ENCODE peak calls at places on chromosomes 4 and X, in six cellular contexts. One of them, this sample, is unnamed.

GRCh38 chrX:45850775-45851433 is 650.2 kb upstream of the DIPK2B start:
- DNase-seq in astrocyte: peak; percentile 25
- DNase-seq in Calu3: peak; percentile 36
- DNase-seq in HCT116: no peak
- DNase-seq in prostate gland: peak; percentile 19
- DNase-seq in CD8-positive, alpha-beta T cell: peak; percentile 55
- DNase-seq in this sample: no peak

GRCh38 chrX:2627272-2627867 is 63.7 kb upstream of the CD99 start:
- DNase-seq in Calu3: peak; percentile 35
- DNase-seq in astrocyte: peak; percentile 14
- DNase-seq in prostate gland: peak; percentile 17
- DNase-seq in HCT116: peak; percentile 44
- DNase-seq in CD8-positive, alpha-beta T cell: peak; percentile 57
- DNase-seq in this sample: peak; percentile 30

GRCh38 chr4:101806914-101807313 is 16.4 kb downstream of the BANK1 start:
- DNase-seq in astrocyte: no peak
- DNase-seq in CD8-positive, alpha-beta T cell: no peak
- DNase-seq in HCT116: no peak
- DNase-seq in Calu3: no peak
- DNase-seq in prostate gland: no peak
- DNase-seq in this sample: no peak

GRCh38 chr4:147599206-147599605 is 18.0 kb upstream of the TMEM184C start:
- DNase-seq in HCT116: no peak
- DNase-seq in Calu3: no peak
- DNase-seq in CD8-positive, alpha-beta T cell: no peak
- DNase-seq in astrocyte: no peak
- DNase-seq in prostate gland: no peak
- DNase-seq in this sample: no peak

GRCh38 chrX:43166874-43167273 is 388.9 kb upstream of the PPP1R2C start:
- DNase-seq in astrocyte: no peak
- DNase-seq in CD8-positive, alpha-beta T cell: no peak
- DNase-seq in Calu3: no peak
- DNase-seq in prostate gland: no peak
- DNase-seq in HCT116: no peak
- DNase-seq in this sample: no peak

GRCh38 chrX:40877869-40878268 is 142.5 kb upstream of the MED14 start:
- DNase-seq in astrocyte: no peak
- DNase-seq in HCT116: peak; percentile 3
- DNase-seq in CD8-positive, alpha-beta T cell: no peak
- DNase-seq in prostate gland: no peak
- DNase-seq in Calu3: peak; percentile 8
- DNase-seq in this sample: no peak

GRCh38 chr4:145014365-145014764 is 83.6 kb downstream of the ANAPC10 start:
- DNase-seq in HCT116: no peak
- DNase-seq in astrocyte: no peak
- DNase-seq in prostate gland: no peak
- DNase-seq in Calu3: no peak
- DNase-seq in CD8-positive, alpha-beta T cell: no peak
- DNase-seq in this sample: no peak

GRCh38 chr4:77157859-77158486 is 966 bp downstream of the CCNG2 start:
- DNase-seq in prostate gland: peak; percentile 88
- DNase-seq in HCT116: peak; percentile 51
- DNase-seq in astrocyte: peak; percentile 74
- DNase-seq in CD8-positive, alpha-beta T cell: peak; percentile 81
- DNase-seq in Calu3: peak; percentile 87
- DNase-seq in this sample: peak; percentile 94

DNA sequence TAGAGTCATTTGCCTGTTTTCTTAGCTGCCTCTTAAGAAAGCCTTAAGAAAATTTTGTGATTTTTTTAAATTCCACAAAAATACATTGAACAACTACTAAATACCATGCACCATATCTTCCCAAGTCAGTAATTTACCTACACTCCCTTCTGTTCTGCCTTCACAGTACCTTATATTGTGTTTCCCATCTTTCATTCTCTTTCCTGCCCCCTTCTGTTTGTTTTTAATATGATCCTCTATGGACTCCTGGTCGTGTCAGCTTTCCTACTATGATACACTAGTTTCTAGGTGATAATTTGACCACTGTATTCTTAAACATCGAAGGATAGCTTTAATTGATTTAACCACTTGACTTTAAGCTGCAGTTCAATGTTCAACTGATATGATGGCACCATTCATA is 297.7 kb upstream of the HAND2 start:
- DNase-seq in Calu3: no peak
- DNase-seq in CD8-positive, alpha-beta T cell: no peak
- DNase-seq in astrocyte: no peak
- DNase-seq in HCT116: peak; percentile 4
- DNase-seq in prostate gland: no peak
- DNase-seq in this sample: no peak
- TF ChIP-seq CTCF in Calu3: no peak
- TF ChIP-seq CTCF in CD8-positive, alpha-beta T cell: no peak
- TF ChIP-seq CTCF in astrocyte: no peak
- TF ChIP-seq CTCF in HCT116: no peak
- TF ChIP-seq CTCF in prostate gland: no peak
- TF ChIP-seq CTCF in this sample: no peak

GRCh38 chrX:151513472-151513871 is 50.0 kb upstream of the PASD1 start:
- DNase-seq in astrocyte: no peak
- DNase-seq in HCT116: no peak
- DNase-seq in Calu3: no peak
- DNase-seq in prostate gland: no peak
- DNase-seq in CD8-positive, alpha-beta T cell: no peak
- DNase-seq in this sample: no peak

GRCh38 chrX:151516538-151517187 is 46.8 kb upstream of the PASD1 start:
- DNase-seq in Calu3: no peak
- DNase-seq in astrocyte: no peak
- DNase-seq in prostate gland: no peak
- DNase-seq in CD8-positive, alpha-beta T cell: no peak
- DNase-seq in HCT116: no peak
- DNase-seq in this sample: no peak

GRCh38 chrX:151515233-151515632 is 48.2 kb upstream of the PASD1 start:
- DNase-seq in CD8-positive, alpha-beta T cell: no peak
- DNase-seq in astrocyte: no peak
- DNase-seq in HCT116: no peak
- DNase-seq in Calu3: no peak
- DNase-seq in prostate gland: no peak
- DNase-seq in this sample: no peak

GRCh38 chrX:151517421-151517820 is 46.1 kb upstream of the PASD1 start:
- DNase-seq in Calu3: no peak
- DNase-seq in astrocyte: no peak
- DNase-seq in CD8-positive, alpha-beta T cell: no peak
- DNase-seq in prostate gland: no peak
- DNase-seq in HCT116: no peak
- DNase-seq in this sample: no peak
- TF ChIP-seq CTCF in Calu3: no peak
- TF ChIP-seq CTCF in astrocyte: no peak
- TF ChIP-seq CTCF in CD8-positive, alpha-beta T cell: no peak
- TF ChIP-seq CTCF in prostate gland: no peak
- TF ChIP-seq CTCF in HCT116: no peak
- TF ChIP-seq CTCF in this sample: no peak

GRCh38 chr4:2402053-2402452 is 16.4 kb downstream of the ZFYVE28 start:
- DNase-seq in astrocyte: peak; percentile 10
- DNase-seq in CD8-positive, alpha-beta T cell: no peak
- DNase-seq in Calu3: no peak
- DNase-seq in HCT116: no peak
- DNase-seq in prostate gland: peak; percentile 67
- DNase-seq in this sample: peak; percentile 78
- TF ChIP-seq CTCF in astrocyte: no peak
- TF ChIP-seq CTCF in CD8-positive, alpha-beta T cell: no peak
- TF ChIP-seq CTCF in Calu3: no peak
- TF ChIP-seq CTCF in HCT116: no peak
- TF ChIP-seq CTCF in prostate gland: no peak
- TF ChIP-seq CTCF in this sample: no peak

DNA sequence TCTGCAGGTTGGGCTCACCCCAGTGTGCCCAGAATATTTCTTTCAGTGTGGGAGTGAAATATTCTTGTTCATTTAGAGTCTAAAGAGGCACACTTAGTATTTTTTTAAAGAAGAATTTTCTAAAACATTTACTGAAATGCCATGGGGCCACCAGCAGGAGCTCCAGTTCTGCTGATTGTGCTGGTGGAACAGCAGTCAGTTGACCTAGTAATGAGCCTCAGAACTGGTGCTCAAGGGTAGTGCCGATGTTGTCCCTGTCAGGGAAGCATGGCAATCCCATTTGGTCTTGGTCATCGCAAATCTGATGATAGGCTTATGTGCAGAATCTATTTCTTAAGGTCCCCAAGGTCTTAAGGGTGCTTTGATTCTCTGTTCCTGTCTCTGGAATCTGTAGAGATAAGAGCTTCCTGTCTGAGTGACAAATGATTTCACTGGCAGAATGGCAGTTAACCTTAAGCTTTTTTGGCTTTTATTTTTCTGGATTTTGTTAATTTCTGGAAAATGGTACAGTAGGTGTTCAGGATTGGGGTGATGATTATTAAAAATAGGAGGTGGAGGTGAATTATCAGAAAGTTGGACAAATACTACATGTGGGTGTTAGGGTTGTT is 31.3 kb downstream of the JADE1 start:
- DNase-seq in astrocyte: no peak
- DNase-seq in CD8-positive, alpha-beta T cell: no peak
- DNase-seq in prostate gland: no peak
- DNase-seq in HCT116: no peak
- DNase-seq in Calu3: no peak
- DNase-seq in this sample: no peak
- TF ChIP-seq CTCF in astrocyte: no peak
- TF ChIP-seq CTCF in CD8-positive, alpha-beta T cell: no peak
- TF ChIP-seq CTCF in prostate gland: no peak
- TF ChIP-seq CTCF in HCT116: no peak
- TF ChIP-seq CTCF in Calu3: no peak
- TF ChIP-seq CTCF in this sample: no peak

GRCh38 chr4:133096972-133097371 is 52.1 kb upstream of the PCDH10 start:
- DNase-seq in CD8-positive, alpha-beta T cell: no peak
- DNase-seq in Calu3: no peak
- DNase-seq in HCT116: no peak
- DNase-seq in astrocyte: no peak
- DNase-seq in prostate gland: no peak
- DNase-seq in this sample: no peak

DNA sequence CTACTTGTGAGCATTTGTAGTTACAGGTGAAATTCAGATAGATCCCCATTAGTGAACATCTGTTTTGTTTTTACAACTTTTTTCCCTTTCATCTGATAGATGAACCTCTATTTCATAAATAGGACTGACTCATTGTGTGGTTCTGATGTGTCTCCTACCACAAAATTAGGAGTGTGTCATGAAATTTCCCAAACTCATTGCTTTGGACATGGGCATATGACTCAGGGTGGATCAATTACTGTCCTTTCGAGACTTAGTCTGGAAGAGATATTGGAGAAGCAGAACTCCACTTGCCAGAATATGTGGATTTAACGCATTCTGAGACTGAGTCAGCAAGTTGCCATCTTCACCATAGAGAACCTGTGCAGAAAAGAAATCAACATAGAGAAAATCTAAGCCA is 53.5 kb upstream of the PCDH10 start:
- DNase-seq in Calu3: no peak
- DNase-seq in HCT116: no peak
- DNase-seq in prostate gland: no peak
- DNase-seq in astrocyte: peak; percentile 71
- DNase-seq in CD8-positive, alpha-beta T cell: no peak
- DNase-seq in this sample: no peak
- TF ChIP-seq CTCF in Calu3: no peak
- TF ChIP-seq CTCF in HCT116: no peak
- TF ChIP-seq CTCF in prostate gland: no peak
- TF ChIP-seq CTCF in astrocyte: no peak
- TF ChIP-seq CTCF in CD8-positive, alpha-beta T cell: no peak
- TF ChIP-seq CTCF in this sample: no peak

GRCh38 chrX:105975382-105975781 is 63.1 kb downstream of the SERPINA7 start:
- DNase-seq in HCT116: peak; percentile 12
- DNase-seq in Calu3: no peak
- DNase-seq in prostate gland: no peak
- DNase-seq in CD8-positive, alpha-beta T cell: no peak
- DNase-seq in astrocyte: no peak
- DNase-seq in this sample: peak; percentile 6
- TF ChIP-seq CTCF in HCT116: peak; percentile 29
- TF ChIP-seq CTCF in Calu3: no peak
- TF ChIP-seq CTCF in prostate gland: no peak
- TF ChIP-seq CTCF in CD8-positive, alpha-beta T cell: no peak
- TF ChIP-seq CTCF in astrocyte: no peak
- TF ChIP-seq CTCF in this sample: no peak

GRCh38 chrX:48827654-48827968 is 1.3 kb downstream of the ERAS start:
- DNase-seq in HCT116: no peak
- DNase-seq in prostate gland: no peak
- DNase-seq in astrocyte: no peak
- DNase-seq in CD8-positive, alpha-beta T cell: no peak
- DNase-seq in Calu3: no peak
- DNase-seq in this sample: no peak

GRCh38 chrX:48829016-48829735 is 2.9 kb downstream of the ERAS start:
- DNase-seq in prostate gland: no peak
- DNase-seq in HCT116: no peak
- DNase-seq in Calu3: no peak
- DNase-seq in astrocyte: no peak
- DNase-seq in CD8-positive, alpha-beta T cell: no peak
- DNase-seq in this sample: no peak

GRCh38 chrX:48826876-48827653 is 752 bp downstream of the ERAS start:
- DNase-seq in CD8-positive, alpha-beta T cell: no peak
- DNase-seq in Calu3: no peak
- DNase-seq in astrocyte: no peak
- DNase-seq in prostate gland: no peak
- DNase-seq in HCT116: no peak
- DNase-seq in this sample: no peak

GRCh38 chrX:48824066-48824465 is 2.2 kb upstream of the ERAS start:
- DNase-seq in HCT116: no peak
- DNase-seq in CD8-positive, alpha-beta T cell: no peak
- DNase-seq in prostate gland: no peak
- DNase-seq in Calu3: no peak
- DNase-seq in astrocyte: no peak
- DNase-seq in this sample: no peak

DNA sequence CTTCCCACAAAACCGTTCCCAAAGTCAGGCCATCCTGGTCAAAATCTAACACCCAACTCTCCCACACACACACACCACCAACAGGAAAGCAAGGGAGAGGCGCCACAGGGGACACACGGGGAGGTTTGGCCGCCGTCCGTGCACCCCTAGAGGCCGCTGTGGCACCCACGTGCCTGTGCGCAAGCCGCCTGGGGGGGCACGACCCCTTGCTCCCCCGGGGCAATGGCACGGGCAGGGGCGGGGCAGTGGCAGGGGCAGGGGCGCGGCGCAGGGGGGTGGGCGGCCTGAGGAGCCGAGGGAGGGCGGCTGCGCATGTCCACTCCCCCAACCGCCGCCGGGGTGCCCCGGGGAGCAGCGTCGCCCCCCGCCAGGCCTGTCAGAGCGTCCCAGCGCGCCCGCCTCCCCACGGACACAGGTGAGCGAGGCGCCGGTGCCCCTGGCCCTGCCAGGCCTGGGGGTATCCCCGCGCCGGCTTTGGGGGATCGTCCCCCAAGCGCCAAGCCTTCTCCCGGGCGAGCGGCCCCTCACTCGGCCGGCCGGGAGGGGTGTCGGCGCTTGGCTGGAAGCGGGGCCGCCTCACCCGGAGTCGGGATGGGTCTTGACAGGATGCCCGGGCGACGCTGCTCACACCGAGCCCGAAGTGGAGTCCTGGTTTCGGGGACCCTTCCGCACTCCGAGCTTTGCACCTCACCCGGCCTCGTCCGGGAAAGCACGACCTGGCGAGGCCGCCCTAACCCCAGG is at the start of gene ERAS:
- DNase-seq in CD8-positive, alpha-beta T cell: no peak
- DNase-seq in Calu3: no peak
- DNase-seq in astrocyte: no peak
- DNase-seq in HCT116: no peak
- DNase-seq in prostate gland: no peak
- DNase-seq in this sample: no peak
- TF ChIP-seq CTCF in CD8-positive, alpha-beta T cell: no peak
- TF ChIP-seq CTCF in Calu3: no peak
- TF ChIP-seq CTCF in astrocyte: no peak
- TF ChIP-seq CTCF in HCT116: no peak
- TF ChIP-seq CTCF in prostate gland: no peak
- TF ChIP-seq CTCF in this sample: no peak